ENCODE peak calls at places on chromosomes 4 and X, in five cellular contexts. X is HCT116, S is GM23248, M is H1, P is neural progenitor cell. U is an unnamed sample. For H3K36me3, the result is how much of the 10 kb centered on the place peaks cover.

GRCh38 chrX:113058634-113059033 is 218.0 kb upstream of the AMOT start:
- DNase-seq in X (no peak), S (peak), M (no peak), P (no peak), U (no peak)

GRCh38 chrX:9312922-9313867 is 151.7 kb upstream of the TBL1X start:
- DNase-seq in X (peak), S (no peak), M (peak), P (no peak), U (no peak)

GRCh38 chr4:107824367-107825071 is at the start of gene SGMS2:
- DNase-seq in X (peak), S (peak), M (peak), P (peak), U (peak)

GRCh38 chr4:74473155-74473811 is 28.3 kb downstream of the AREG start:
- DNase-seq in X (no peak), S (peak), M (no peak), P (no peak), U (peak)

GRCh38 chr4:77697860-77698599 is 92.4 kb downstream of the CXCL13 start:
- DNase-seq in X (peak), S (peak), M (no peak), P (peak), U (no peak)

GRCh38 chr4:169225058-169225751 is 45.6 kb downstream of the SH3RF1 start:
- DNase-seq in X (peak), S (peak), M (no peak), P (no peak), U (peak)

GRCh38 chr4:54032558-54033135 is 31.8 kb downstream of the CHIC2 start:
- DNase-seq in X (no peak), S (no peak), M (no peak), P (no peak), U (no peak)

GRCh38 chr4:1771555-1772305 is 21.4 kb upstream of the FGFR3 start:
- DNase-seq in X (no peak), S (no peak), M (no peak), P (no peak), U (no peak)

GRCh38 chrX:100512471-100512870 is 72.3 kb upstream of the TNMD start:
- DNase-seq in X (peak), S (peak), M (no peak), P (peak), U (no peak)

GRCh38 chr4:26787461-26788340 is 72.9 kb upstream of the STIM2 start:
- DNase-seq in X (peak), S (peak), M (peak), P (peak), U (no peak)

GRCh38 chr4:138891610-138892009 is 124.0 kb upstream of the NOCT start:
- DNase-seq in X (no peak), S (peak), M (no peak), P (no peak), U (no peak)

GRCh38 chr4:15882675-15883086 is 55.9 kb downstream of the FGFBP1 start:
- DNase-seq in X (peak), S (peak), M (peak), P (peak), U (peak)

GRCh38 chr4:6331468-6331867 is 61.8 kb downstream of the WFS1 start:
- DNase-seq in X (no peak), S (no peak), M (no peak), P (no peak), U (no peak)

GRCh38 chr4:76764251-76764650 is 133.7 kb downstream of the SOWAHB start:
- DNase-seq in X (no peak), S (peak), M (no peak), P (peak), U (no peak)

GRCh38 chr4:38145741-38146140 is 185.5 kb downstream of the PTTG2 start:
- DNase-seq in X (no peak), S (peak), M (no peak), P (no peak), U (no peak)

GRCh38 chr4:87058272-87059073 is 123.7 kb downstream of the AFF1 start:
- DNase-seq in X (peak), S (peak), M (no peak), P (peak), U (no peak)

GRCh38 chrX:13733506-13733905 is 914 bp downstream of the TRAPPC2 start:
- DNase-seq in X (no peak), S (peak), M (no peak), P (no peak), U (no peak)

GRCh38 chrX:74178536-74178935 is 125.4 kb upstream of the ZCCHC13 start:
- DNase-seq in X (no peak), S (no peak), M (peak), P (peak), U (no peak)

GRCh38 chr4:4871267-4872147 is 12.0 kb downstream of the MSX1 start:
- DNase-seq in X (no peak), S (no peak), M (peak), P (peak), U (no peak)

GRCh38 chr4:4868506-4869379 is 9.3 kb downstream of the MSX1 start:
- DNase-seq in X (no peak), S (no peak), M (no peak), P (peak), U (no peak)

GRCh38 chr4:4869380-4869723 is 9.9 kb downstream of the MSX1 start:
- DNase-seq in X (no peak), S (no peak), M (peak), P (peak), U (no peak)

GRCh38 chr4:4870493-4871266 is 11.2 kb downstream of the MSX1 start:
- DNase-seq in X (no peak), S (no peak), M (no peak), P (no peak), U (no peak)

GRCh38 chr4:4869731-4870483 is 10.4 kb downstream of the MSX1 start:
- DNase-seq in X (no peak), S (peak), M (peak), P (peak), U (no peak)
- TF ChIP-seq EZH2 in X (no peak), S (no peak), M (peak), P (peak), U (no peak)

DNA sequence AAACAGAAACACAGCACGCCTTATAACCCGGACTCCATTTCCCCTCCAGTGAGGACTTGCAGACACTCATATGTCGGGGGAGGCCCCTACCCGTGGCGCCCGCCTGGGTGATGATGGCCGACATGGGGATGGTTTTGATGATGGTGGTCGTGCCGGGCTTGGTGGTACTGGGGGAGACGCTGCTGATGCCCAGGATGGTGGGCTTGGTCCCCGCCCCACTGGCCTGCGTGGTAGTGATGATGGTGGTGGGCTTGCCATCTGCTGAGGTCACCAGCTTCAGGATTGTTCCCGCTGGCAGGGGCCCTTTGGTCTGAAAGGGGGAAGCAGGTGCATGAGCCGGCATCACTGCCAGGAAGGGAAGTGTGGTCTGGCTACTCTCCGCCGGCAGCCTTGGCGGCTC is 12.8 kb upstream of the RENBP start:
- DNase-seq in X (no peak), S (no peak), M (no peak), P (no peak), U (no peak)
- H3K36me3 ChIP-seq in X (under half), S (under half), M (half or more), P (under half), U (under half)

GRCh38 chr4:8427262-8427661 is 13.3 kb downstream of the ACOX3 start:
- DNase-seq in X (no peak), S (no peak), M (no peak), P (no peak), U (no peak)
- H3K9ac ChIP-seq in X (peak), S (peak), M (no peak), P (no peak), U (no peak)

DNA sequence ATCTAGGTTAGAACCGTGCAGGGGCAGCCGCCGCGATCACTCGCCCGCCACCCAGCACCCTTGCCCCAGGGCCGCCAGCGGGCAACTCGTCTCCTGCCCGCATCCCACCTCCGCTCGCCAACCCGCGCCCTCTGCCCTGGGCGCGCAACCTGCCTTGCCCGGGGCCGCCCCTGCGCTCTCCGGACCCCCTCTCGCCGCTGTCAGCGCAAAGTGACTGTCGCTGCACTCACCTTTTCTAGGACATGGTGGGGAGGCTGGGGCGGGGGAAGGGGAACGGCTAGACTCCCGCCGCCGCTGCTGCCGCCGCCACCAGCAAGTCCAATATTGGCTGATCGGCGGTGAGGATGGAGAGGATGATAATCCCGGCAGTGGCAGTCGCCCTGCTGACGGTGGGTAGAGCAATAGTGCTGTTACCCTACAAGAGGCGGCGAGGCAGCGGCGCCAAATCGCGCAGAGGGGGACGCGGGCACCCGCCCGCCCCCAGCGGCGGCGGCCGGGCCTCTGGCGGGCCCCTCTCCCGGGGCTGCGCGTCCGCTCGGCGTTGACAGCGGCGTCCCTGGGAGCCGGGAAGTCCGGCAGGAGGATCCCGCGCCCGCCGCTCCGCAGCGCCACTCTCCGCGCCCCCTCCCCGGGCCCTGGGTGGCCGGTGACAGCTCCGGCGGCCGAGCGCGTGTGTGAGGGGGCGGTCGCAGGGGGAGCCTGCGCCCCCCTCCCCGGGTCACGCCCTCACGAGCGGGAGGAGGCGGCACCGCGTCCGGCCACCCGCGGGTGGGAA is 2.3 kb upstream of the NR3C2 start:
- DNase-seq in X (no peak), S (peak), M (peak), P (peak), U (no peak)
- TF ChIP-seq EZH2 in X (no peak), S (peak), M (peak), P (peak), U (no peak)